ENCODE peak calls at places on chromosome 18, in four cellular contexts. B is left lobe of liver; S is activated CD8-positive, alpha-beta T cell treated with anti-CD3 and anti-CD28 coated beads for 36 hours; A is neural crest cell. W is an unnamed sample.
A peak's percentile ranks its signal among the peaks of the same experiment; 100 is the strongest.

GRCh38 chr18:80172056-80172455 is 63.0 kb downstream of the ADNP2 start:
- DNase-seq in B (no peak), S (peak; percentile 34), A (no peak), W (no peak)

GRCh38 chr18:79588131-79588635 is 91.4 kb upstream of the CTDP1 start:
- DNase-seq in B (no peak), S (no peak), A (no peak), W (no peak)

GRCh38 chr18:43620936-43621335 is 343.6 kb upstream of the SYT4 start:
- DNase-seq in B (no peak), S (no peak), A (no peak), W (peak; percentile 69)

GRCh38 chr18:66533693-66534092 is 70.2 kb downstream of the CDH19 start:
- DNase-seq in B (no peak), S (no peak), A (no peak), W (peak; percentile 26)

GRCh38 chr18:37253424-37254255 is 312.0 kb downstream of the CELF4 start:
- DNase-seq in B (no peak), S (peak; percentile 16), A (peak; percentile 43), W (no peak)

GRCh38 chr18:47108373-47108772 is 41.9 kb downstream of the HDHD2 start:
- DNase-seq in B (no peak), S (no peak), A (no peak), W (no peak)

GRCh38 chr18:48076461-48076860 is 146.0 kb upstream of the SMAD2 start:
- DNase-seq in B (no peak), S (no peak), A (no peak), W (no peak)

GRCh38 chr18:49321800-49322461 is 138.5 kb downstream of the DYM start:
- DNase-seq in B (no peak), S (no peak), A (no peak), W (no peak)

GRCh38 chr18:63292844-63293683 is 26.5 kb downstream of the BCL2 start:
- DNase-seq in B (no peak), S (peak; percentile 67), A (no peak), W (no peak)

GRCh38 chr18:22557160-22557941 is 139.6 kb upstream of the CTAGE1 start:
- DNase-seq in B (no peak), S (no peak), A (no peak), W (peak; percentile 78)

GRCh38 chr18:3211236-3211992 is 8.4 kb downstream of the MYOM1 start:
- DNase-seq in B (no peak), S (no peak), A (no peak), W (no peak)

GRCh38 chr18:24663026-24663425 is 202.6 kb downstream of the HRH4 start:
- DNase-seq in B (no peak), S (no peak), A (no peak), W (no peak)

GRCh38 chr18:3594760-3595241 is 144.8 kb downstream of the TGIF1 start:
- DNase-seq in B (peak; percentile 53), S (peak; percentile 57), A (no peak), W (peak; percentile 92)

GRCh38 chr18:675307-675706 is 17.9 kb downstream of the TYMS start:
- DNase-seq in B (no peak), S (no peak), A (no peak), W (no peak)

GRCh38 chr18:76394780-76395476 is 100.1 kb downstream of the ZNF516 start:
- DNase-seq in B (no peak), S (no peak), A (no peak), W (no peak)

GRCh38 chr18:48492880-48493279 is 46.0 kb upstream of the CTIF start:
- DNase-seq in B (no peak), S (no peak), A (no peak), W (no peak)

GRCh38 chr18:79496978-79497637 is 101.4 kb downstream of the NFATC1 start:
- DNase-seq in B (no peak), S (peak; percentile 1), A (no peak), W (no peak)

W was measured in OCI-M1.